ENCODE peak calls at places on chromosomes 5 and 9, in eight cellular contexts. G is transverse colon; M is left ventricle myocardium inferior; Q is breast epithelium; A is GM23248; T is body of pancreas; S is CD8-positive, alpha-beta T cell; F is lung. X is an unnamed sample.

GRCh38 chr9:135288054-135288453 is 191.5 kb upstream of the PPP1R26 start:
- DNase-seq in G (no peak), M (no peak), Q (no peak), A (no peak), T (no peak), S (no peak), F (no peak), X (no peak)

GRCh38 chr5:34913072-34913471 is 2.2 kb downstream of the RAD1 start:
- DNase-seq in G (no peak), M (no peak), Q (no peak), A (peak; percentile 51), T (no peak), S (no peak), F (no peak), X (no peak)

GRCh38 chr5:134738963-134739661 is 764 bp downstream of the CAMLG start:
- DNase-seq in G (peak; percentile 18), M (no peak), Q (peak; percentile 28), A (peak; percentile 79), T (peak; percentile 32), S (no peak), F (no peak), X (no peak)

GRCh38 chr9:14531424-14532269 is 161.6 kb downstream of the ZDHHC21 start:
- DNase-seq in G (no peak), M (no peak), Q (no peak), A (no peak), T (no peak), S (no peak), F (no peak), X (no peak)

GRCh38 chr5:53334431-53334941 is 145.9 kb upstream of the FST start:
- DNase-seq in G (no peak), M (no peak), Q (no peak), A (peak; percentile 90), T (no peak), S (no peak), F (no peak), X (no peak)

GRCh38 chr9:100626949-100627348 is 49.1 kb downstream of the CAVIN4 start:
- DNase-seq in G (no peak), M (no peak), Q (no peak), A (no peak), T (no peak), S (no peak), F (no peak), X (no peak)

GRCh38 chr9:22084336-22085035 is 75.4 kb upstream of the CDKN2B start:
- DNase-seq in G (no peak), M (no peak), Q (no peak), A (peak; percentile 89), T (no peak), S (no peak), F (no peak), X (no peak)

GRCh38 chr9:122347348-122348287 is 23.2 kb upstream of the PTGS1 start:
- DNase-seq in G (peak; percentile 65), M (no peak), Q (no peak), A (peak; percentile 67), T (no peak), S (no peak), F (no peak), X (no peak)

GRCh38 chr9:126534431-126535186 is 79.1 kb upstream of the LMX1B start:
- DNase-seq in G (no peak), M (no peak), Q (no peak), A (no peak), T (no peak), S (no peak), F (no peak), X (no peak)

GRCh38 chr5:114726126-114726525 is 364.3 kb downstream of the KCNN2 start:
- DNase-seq in G (no peak), M (no peak), Q (no peak), A (no peak), T (no peak), S (no peak), F (no peak), X (no peak)

GRCh38 chr9:96604005-96604320 is 15.7 kb downstream of the CDC14B start:
- DNase-seq in G (no peak), M (no peak), Q (no peak), A (peak; percentile 72), T (peak; percentile 21), S (no peak), F (no peak), X (no peak)

GRCh38 chr5:33936004-33936380 is 194 bp upstream of the RXFP3 start:
- DNase-seq in G (peak; percentile 15), M (peak; percentile 51), Q (no peak), A (peak; percentile 84), T (peak; percentile 52), S (peak; percentile 4), F (no peak), X (peak; percentile 62)

GRCh38 chr9:136570916-136571315 is 25.1 kb upstream of the NOTCH1 start:
- DNase-seq in G (no peak), M (no peak), Q (no peak), A (no peak), T (no peak), S (no peak), F (no peak), X (no peak)

GRCh38 chr9:6055213-6055612 is 39.8 kb upstream of the RANBP6 start:
- DNase-seq in G (peak; percentile 22), M (no peak), Q (peak; percentile 47), A (peak; percentile 91), T (peak; percentile 74), S (no peak), F (peak; percentile 71), X (no peak)

GRCh38 chr5:14816999-14817761 is 54.4 kb downstream of the ANKH start:
- DNase-seq in G (no peak), M (peak; percentile 29), Q (no peak), A (peak; percentile 97), T (no peak), S (no peak), F (no peak), X (no peak)

GRCh38 chr9:130414910-130415746 is 29.6 kb upstream of the ASS1 start:
- DNase-seq in G (peak; percentile 44), M (no peak), Q (no peak), A (no peak), T (no peak), S (no peak), F (no peak), X (no peak)

GRCh38 chr5:65102826-65103673 is 334.3 kb downstream of the CWC27 start:
- DNase-seq in G (peak; percentile 70), M (peak; percentile 74), Q (peak; percentile 36), A (peak; percentile 66), T (peak; percentile 65), S (peak; percentile 26), F (peak; percentile 69), X (peak; percentile 74)

GRCh38 chr5:122701640-122702523 is 73.0 kb upstream of the SNX2 start:
- DNase-seq in G (peak; percentile 9), M (no peak), Q (no peak), A (no peak), T (no peak), S (no peak), F (no peak), X (no peak)

GRCh38 chr5:125348221-125348692 is 601.8 kb upstream of the ZNF608 start:
- DNase-seq in G (no peak), M (peak; percentile 35), Q (no peak), A (peak; percentile 15), T (no peak), S (no peak), F (no peak), X (no peak)

GRCh38 chr9:34430843-34431437 is 27.4 kb downstream of the FAM219A start:
- DNase-seq in G (peak; percentile 17), M (peak; percentile 83), Q (peak; percentile 19), A (peak; percentile 81), T (peak; percentile 57), S (no peak), F (peak; percentile 32), X (peak; percentile 80)

GRCh38 chr9:136078498-136079011 is 16.5 kb downstream of the NACC2 start:
- DNase-seq in G (no peak), M (no peak), Q (no peak), A (no peak), T (no peak), S (no peak), F (no peak), X (no peak)

DNA sequence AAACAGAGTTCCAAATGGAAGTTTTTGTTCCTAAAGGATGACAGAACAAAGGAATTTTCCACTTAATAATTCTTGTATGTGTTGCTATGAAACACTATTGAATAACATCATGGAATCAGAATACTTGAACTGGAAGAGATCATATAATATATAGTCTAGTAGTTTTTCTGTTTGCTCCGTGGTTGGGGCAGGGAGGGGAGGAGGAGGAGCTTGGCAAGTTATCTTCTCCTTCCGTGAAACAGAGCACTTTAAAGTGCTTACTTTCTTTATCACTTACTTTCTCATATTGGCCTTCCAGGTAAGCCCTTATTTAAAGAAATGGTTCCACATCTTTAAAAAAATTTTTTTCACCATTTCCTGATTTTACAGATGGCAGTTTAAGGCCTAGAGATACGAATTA is 165.9 kb upstream of the TLX3 start:
- DNase-seq in G (no peak), M (no peak), Q (no peak), A (no peak), T (no peak), S (no peak), F (no peak), X (no peak)
- H3K27ac ChIP-seq in G (no peak overlapping the region), M (no peak overlapping the region), Q (no peak overlapping the region), A (no peak overlapping the region), T (no peak overlapping the region), S (no peak overlapping the region), F (no peak overlapping the region), X (no peak overlapping the region)

DNA sequence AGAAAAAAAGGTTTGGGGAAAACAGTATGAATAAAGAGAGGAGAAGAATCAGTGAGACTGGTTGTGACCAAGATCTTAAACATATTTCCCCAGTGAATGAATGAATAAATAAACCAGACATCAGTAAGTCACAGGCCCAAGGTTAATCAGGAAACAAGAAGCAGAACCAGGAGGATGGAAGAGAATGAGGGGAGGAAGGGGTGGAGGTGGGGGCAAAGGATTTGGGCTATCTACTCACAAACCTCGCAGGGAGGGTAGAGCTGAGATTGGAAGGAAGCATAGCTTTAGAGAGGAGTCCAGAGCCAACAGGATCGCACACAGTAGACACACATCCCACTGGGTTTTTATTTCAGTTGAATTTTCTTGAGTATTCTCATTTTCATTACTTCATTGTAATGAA is 47.7 kb upstream of the RICTOR start:
- DNase-seq in G (no peak), M (no peak), Q (no peak), A (no peak), T (no peak), S (no peak), F (no peak), X (no peak)
- H3K36me3 ChIP-seq in G (no peaks in the 10 kb centered on the region), M (no peaks in the 10 kb centered on the region), Q (no peaks in the 10 kb centered on the region), A (no peaks in the 10 kb centered on the region), T (no peaks in the 10 kb centered on the region), S (peaks cover 53% of the 10 kb centered on the region), F (no peaks in the 10 kb centered on the region), X (no peaks in the 10 kb centered on the region)

DNA sequence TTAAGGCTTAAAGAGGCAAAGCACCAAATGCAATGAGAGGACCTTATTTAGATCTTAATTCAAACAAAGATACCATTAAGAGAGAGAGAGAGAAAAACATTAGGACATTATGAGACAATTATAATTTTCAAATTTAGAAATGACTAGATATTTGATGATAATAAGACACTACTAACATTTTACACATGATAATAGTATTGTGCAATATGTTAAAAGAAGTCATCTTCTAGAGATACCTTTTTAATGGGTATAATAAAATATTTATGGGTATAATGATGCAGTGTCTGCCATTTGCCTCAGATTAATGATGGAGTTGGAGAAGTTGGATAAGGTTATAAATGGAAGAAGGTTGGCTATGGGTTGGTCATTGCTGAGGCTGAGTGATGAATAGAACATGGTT is 21.2 kb downstream of the SPAAR start:
- DNase-seq in G (no peak), M (no peak), Q (no peak), A (no peak), T (no peak), S (no peak), F (no peak), X (no peak)
- H3K27ac ChIP-seq in G (no peak overlapping the region), M (peak overlapping the region; percentile 85), Q (no peak overlapping the region), A (no peak overlapping the region), T (no peak overlapping the region), S (no peak overlapping the region), F (no peak overlapping the region), X (no peak overlapping the region)

GRCh38 chr9:131805803-131806202 is 65.9 kb upstream of the RAPGEF1 start:
- DNase-seq in G (no peak), M (no peak), Q (no peak), A (no peak), T (no peak), S (no peak), F (no peak), X (no peak)
- H3K36me3 ChIP-seq in G (no peaks in the 10 kb centered on the region), M (no peaks in the 10 kb centered on the region), Q (no peaks in the 10 kb centered on the region), A (no peaks in the 10 kb centered on the region), T (no peaks in the 10 kb centered on the region), S (no peaks in the 10 kb centered on the region), F (no peaks in the 10 kb centered on the region), X (no peaks in the 10 kb centered on the region)